ENCODE peak calls at places on chromosome 21, in five cellular contexts. One of them, this sample, is unnamed. For H3K27me3, the result is how much of the 10 kb centered on the place peaks cover.

GRCh38 chr21:41121785-41122415 is 46.1 kb upstream of the BACE2 start:
- DNase-seq in CD4-positive, alpha-beta T cell: no peak
- DNase-seq in cardiac muscle cell: peak
- DNase-seq in ovary: peak
- DNase-seq in right lobe of liver: peak
- DNase-seq in this sample: peak

GRCh38 chr21:37565530-37566223 is 199.1 kb downstream of the DYRK1A start:
- DNase-seq in ovary: no peak
- DNase-seq in cardiac muscle cell: no peak
- DNase-seq in right lobe of liver: no peak
- DNase-seq in CD4-positive, alpha-beta T cell: no peak
- DNase-seq in this sample: no peak

GRCh38 chr21:27261676-27262075 is 294.8 kb upstream of the ADAMTS5 start:
- DNase-seq in cardiac muscle cell: no peak
- DNase-seq in CD4-positive, alpha-beta T cell: no peak
- DNase-seq in ovary: no peak
- DNase-seq in right lobe of liver: no peak
- DNase-seq in this sample: no peak

GRCh38 chr21:30351534-30351933 is 3.1 kb upstream of the KRTAP23-1 start:
- DNase-seq in right lobe of liver: no peak
- DNase-seq in cardiac muscle cell: no peak
- DNase-seq in ovary: no peak
- DNase-seq in CD4-positive, alpha-beta T cell: no peak
- DNase-seq in this sample: no peak

GRCh38 chr21:41010981-41011380 is 157.0 kb upstream of the BACE2 start:
- DNase-seq in ovary: no peak
- DNase-seq in CD4-positive, alpha-beta T cell: no peak
- DNase-seq in right lobe of liver: no peak
- DNase-seq in cardiac muscle cell: no peak
- DNase-seq in this sample: no peak

GRCh38 chr21:37593015-37593414 is 226.4 kb downstream of the DYRK1A start:
- DNase-seq in CD4-positive, alpha-beta T cell: no peak
- DNase-seq in cardiac muscle cell: no peak
- DNase-seq in ovary: no peak
- DNase-seq in right lobe of liver: no peak
- DNase-seq in this sample: no peak

GRCh38 chr21:25689226-25689625 is 45.5 kb downstream of the ATP5PF start:
- DNase-seq in cardiac muscle cell: no peak
- DNase-seq in CD4-positive, alpha-beta T cell: no peak
- DNase-seq in ovary: no peak
- DNase-seq in right lobe of liver: no peak
- DNase-seq in this sample: no peak

GRCh38 chr21:33976082-33976979 is 60.7 kb upstream of the ATP5PO start:
- DNase-seq in right lobe of liver: no peak
- DNase-seq in ovary: no peak
- DNase-seq in CD4-positive, alpha-beta T cell: peak
- DNase-seq in cardiac muscle cell: peak
- DNase-seq in this sample: peak

GRCh38 chr21:35128526-35128925 is 79.4 kb upstream of the RUNX1 start:
- DNase-seq in CD4-positive, alpha-beta T cell: no peak
- DNase-seq in ovary: no peak
- DNase-seq in right lobe of liver: no peak
- DNase-seq in cardiac muscle cell: no peak
- DNase-seq in this sample: no peak
- TF ChIP-seq CTCF in CD4-positive, alpha-beta T cell: no peak
- TF ChIP-seq CTCF in ovary: no peak
- TF ChIP-seq CTCF in right lobe of liver: no peak
- TF ChIP-seq CTCF in cardiac muscle cell: no peak
- TF ChIP-seq CTCF in this sample: no peak

GRCh38 chr21:15682182-15682895 is 47.4 kb upstream of the USP25 start:
- DNase-seq in cardiac muscle cell: peak
- DNase-seq in ovary: no peak
- DNase-seq in CD4-positive, alpha-beta T cell: no peak
- DNase-seq in right lobe of liver: no peak
- DNase-seq in this sample: no peak
- H3K27ac ChIP-seq in cardiac muscle cell: no peak
- H3K27ac ChIP-seq in ovary: no peak
- H3K27ac ChIP-seq in CD4-positive, alpha-beta T cell: no peak
- H3K27ac ChIP-seq in right lobe of liver: no peak
- H3K27ac ChIP-seq in this sample: no peak

GRCh38 chr21:39096754-39097153 is 86.5 kb downstream of the PSMG1 start:
- DNase-seq in CD4-positive, alpha-beta T cell: no peak
- DNase-seq in cardiac muscle cell: no peak
- DNase-seq in right lobe of liver: no peak
- DNase-seq in ovary: no peak
- DNase-seq in this sample: no peak

GRCh38 chr21:39098696-39099111 is 84.5 kb downstream of the PSMG1 start:
- DNase-seq in CD4-positive, alpha-beta T cell: no peak
- DNase-seq in right lobe of liver: no peak
- DNase-seq in ovary: no peak
- DNase-seq in cardiac muscle cell: no peak
- DNase-seq in this sample: no peak

GRCh38 chr21:39097335-39097861 is 85.9 kb downstream of the PSMG1 start:
- DNase-seq in CD4-positive, alpha-beta T cell: no peak
- DNase-seq in right lobe of liver: peak
- DNase-seq in cardiac muscle cell: no peak
- DNase-seq in ovary: no peak
- DNase-seq in this sample: peak

GRCh38 chr21:39099859-39100258 is 83.4 kb downstream of the PSMG1 start:
- DNase-seq in right lobe of liver: no peak
- DNase-seq in cardiac muscle cell: no peak
- DNase-seq in CD4-positive, alpha-beta T cell: no peak
- DNase-seq in ovary: no peak
- DNase-seq in this sample: no peak

GRCh38 chr21:39097981-39098380 is 85.3 kb downstream of the PSMG1 start:
- DNase-seq in ovary: no peak
- DNase-seq in cardiac muscle cell: no peak
- DNase-seq in CD4-positive, alpha-beta T cell: no peak
- DNase-seq in right lobe of liver: no peak
- DNase-seq in this sample: no peak
- H3K27me3 ChIP-seq in ovary: under half
- H3K27me3 ChIP-seq in cardiac muscle cell: under half
- H3K27me3 ChIP-seq in CD4-positive, alpha-beta T cell: under half
- H3K27me3 ChIP-seq in right lobe of liver: under half
- H3K27me3 ChIP-seq in this sample: under half

DNA sequence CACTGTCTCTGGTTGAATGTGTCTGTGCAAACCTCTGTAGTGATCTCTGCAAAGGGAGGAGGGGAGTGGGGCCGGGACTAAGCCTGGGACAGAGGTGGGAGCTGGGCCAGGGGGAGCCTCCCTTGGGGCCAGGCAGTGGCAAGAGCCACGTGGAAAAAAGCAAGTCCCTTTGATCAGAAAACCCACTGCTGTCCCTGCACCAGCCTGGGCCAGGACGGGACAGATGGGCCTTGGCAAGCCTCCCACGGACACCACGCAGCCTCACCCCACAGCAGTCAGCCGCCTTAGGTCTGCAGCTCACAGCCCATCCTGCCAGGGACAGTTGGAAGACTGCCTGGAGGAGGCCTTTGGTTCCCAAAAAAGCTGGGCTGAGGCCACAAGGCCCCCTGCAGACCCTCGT is 11.7 kb upstream of the TRAPPC10 start:
- DNase-seq in right lobe of liver: no peak
- DNase-seq in cardiac muscle cell: no peak
- DNase-seq in ovary: no peak
- DNase-seq in CD4-positive, alpha-beta T cell: no peak
- DNase-seq in this sample: no peak
- TF ChIP-seq CTCF in right lobe of liver: no peak
- TF ChIP-seq CTCF in cardiac muscle cell: no peak
- TF ChIP-seq CTCF in ovary: no peak
- TF ChIP-seq CTCF in CD4-positive, alpha-beta T cell: no peak
- TF ChIP-seq CTCF in this sample: no peak

DNA sequence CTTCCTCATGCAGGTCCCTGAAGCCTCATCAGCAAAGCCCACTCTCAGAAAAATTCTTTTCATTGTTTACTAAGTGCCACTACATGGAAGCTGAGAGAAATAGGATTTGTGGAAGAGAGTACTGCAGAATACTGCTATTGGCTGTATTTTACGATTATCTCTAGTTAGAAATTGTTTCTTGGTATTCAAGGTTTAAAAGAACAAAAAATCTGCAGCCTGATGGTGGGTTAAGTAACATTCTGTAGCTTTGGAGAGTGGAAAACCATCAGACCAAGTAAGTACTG is 27.3 kb downstream of the PTTG1IP start:
- DNase-seq in ovary: no peak
- DNase-seq in cardiac muscle cell: no peak
- DNase-seq in right lobe of liver: no peak
- DNase-seq in CD4-positive, alpha-beta T cell: no peak
- DNase-seq in this sample: no peak
- H3K27ac ChIP-seq in ovary: no peak
- H3K27ac ChIP-seq in cardiac muscle cell: no peak
- H3K27ac ChIP-seq in right lobe of liver: no peak
- H3K27ac ChIP-seq in CD4-positive, alpha-beta T cell: no peak
- H3K27ac ChIP-seq in this sample: peak

GRCh38 chr21:45477176-45478114 is 64.8 kb downstream of the SLC19A1 start:
- DNase-seq in ovary: no peak
- DNase-seq in cardiac muscle cell: no peak
- DNase-seq in CD4-positive, alpha-beta T cell: no peak
- DNase-seq in right lobe of liver: peak
- DNase-seq in this sample: no peak
- H3K27me3 ChIP-seq in ovary: under half
- H3K27me3 ChIP-seq in cardiac muscle cell: under half
- H3K27me3 ChIP-seq in CD4-positive, alpha-beta T cell: under half
- H3K27me3 ChIP-seq in right lobe of liver: under half
- H3K27me3 ChIP-seq in this sample: under half

DNA sequence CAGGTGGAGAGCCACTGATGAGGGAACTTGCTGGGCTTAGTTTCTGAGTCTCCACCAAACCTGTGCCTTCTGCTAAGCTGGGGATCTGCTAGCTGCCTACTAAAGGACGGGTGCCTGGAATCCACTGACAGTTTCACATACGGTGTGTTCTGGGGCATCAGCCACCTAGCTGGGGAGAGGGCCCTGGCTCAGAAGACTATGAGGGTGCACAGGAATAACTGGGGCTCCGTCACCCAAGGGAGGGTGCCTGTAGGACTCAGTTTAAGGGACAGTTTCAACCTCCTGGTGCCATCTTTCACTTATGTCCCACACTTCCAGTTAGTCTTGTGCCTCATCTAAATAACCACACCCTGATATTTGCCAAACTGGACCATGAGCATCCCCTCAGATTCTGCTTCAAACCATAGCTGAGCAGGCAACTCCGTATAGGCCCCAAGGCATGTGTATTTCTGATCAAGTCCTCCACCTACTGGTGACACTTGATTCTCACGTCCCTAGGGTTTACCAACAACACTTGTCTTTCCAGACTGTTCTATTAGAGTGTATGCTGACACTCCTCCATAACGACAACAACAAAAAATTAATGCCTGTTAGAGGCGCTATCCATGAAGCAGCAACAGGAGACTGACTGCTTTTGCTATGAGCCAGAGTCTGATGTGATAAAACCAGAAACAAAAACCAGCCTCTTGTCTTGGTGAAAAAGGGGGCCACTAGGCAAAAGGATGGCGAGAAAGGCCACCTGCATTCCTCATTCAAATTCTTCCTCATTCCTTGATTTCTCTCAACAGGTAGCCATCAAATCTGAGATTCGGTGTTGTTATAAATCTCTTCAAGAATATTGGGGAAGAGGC is 55.0 kb upstream of the PAXBP1 start:
- DNase-seq in CD4-positive, alpha-beta T cell: peak
- DNase-seq in right lobe of liver: no peak
- DNase-seq in ovary: peak
- DNase-seq in cardiac muscle cell: peak
- DNase-seq in this sample: no peak
- TF ChIP-seq CTCF in CD4-positive, alpha-beta T cell: peak
- TF ChIP-seq CTCF in right lobe of liver: peak
- TF ChIP-seq CTCF in ovary: peak
- TF ChIP-seq CTCF in cardiac muscle cell: peak
- TF ChIP-seq CTCF in this sample: peak

GRCh38 chr21:39651206-39651605 is 38.5 kb downstream of the B3GALT5 start:
- DNase-seq in cardiac muscle cell: no peak
- DNase-seq in CD4-positive, alpha-beta T cell: no peak
- DNase-seq in right lobe of liver: no peak
- DNase-seq in ovary: no peak
- DNase-seq in this sample: no peak

GRCh38 chr21:39648879-39649278 is 36.1 kb downstream of the B3GALT5 start:
- DNase-seq in CD4-positive, alpha-beta T cell: no peak
- DNase-seq in cardiac muscle cell: no peak
- DNase-seq in right lobe of liver: no peak
- DNase-seq in ovary: no peak
- DNase-seq in this sample: no peak

GRCh38 chr21:39650306-39650705 is 37.6 kb downstream of the B3GALT5 start:
- DNase-seq in ovary: no peak
- DNase-seq in right lobe of liver: no peak
- DNase-seq in CD4-positive, alpha-beta T cell: no peak
- DNase-seq in cardiac muscle cell: no peak
- DNase-seq in this sample: no peak

GRCh38 chr21:39649526-39649925 is 36.8 kb downstream of the B3GALT5 start:
- DNase-seq in right lobe of liver: no peak
- DNase-seq in cardiac muscle cell: no peak
- DNase-seq in CD4-positive, alpha-beta T cell: no peak
- DNase-seq in ovary: no peak
- DNase-seq in this sample: no peak

DNA sequence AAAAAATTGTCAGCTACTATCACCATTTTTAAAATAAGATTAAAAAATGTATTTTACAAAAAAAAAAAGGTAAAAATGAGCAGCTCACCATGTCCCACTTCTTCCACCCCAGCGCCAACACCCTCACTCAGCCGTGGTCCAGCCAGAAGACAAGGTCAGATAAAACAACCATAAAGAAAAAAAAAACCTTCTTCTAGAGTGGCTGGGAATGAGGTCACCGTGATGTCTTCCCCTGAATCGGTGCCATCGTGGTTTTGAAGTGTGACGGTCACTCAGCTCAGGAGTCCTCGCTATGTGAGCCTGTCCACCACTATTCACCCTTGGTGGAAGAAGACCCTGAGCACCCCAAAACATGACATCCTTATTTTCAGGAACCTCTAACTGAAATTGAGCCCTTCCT is 38.1 kb downstream of the B3GALT5 start:
- DNase-seq in CD4-positive, alpha-beta T cell: no peak
- DNase-seq in cardiac muscle cell: no peak
- DNase-seq in ovary: no peak
- DNase-seq in right lobe of liver: no peak
- DNase-seq in this sample: no peak
- H3K27ac ChIP-seq in CD4-positive, alpha-beta T cell: no peak
- H3K27ac ChIP-seq in cardiac muscle cell: no peak
- H3K27ac ChIP-seq in ovary: no peak
- H3K27ac ChIP-seq in right lobe of liver: no peak
- H3K27ac ChIP-seq in this sample: no peak